ENCODE peak calls at places on chromosomes 4 and X, in five cellular contexts. W, S, D, R and A are unnamed samples.

GRCh38 chrX:137573356-137574101 is 7.6 kb downstream of the ZIC3 start:
- DNase-seq in W (no peak), D (no peak), S (no peak), R (peak), A (no peak)

GRCh38 chr4:153651041-153651960 is 32.8 kb upstream of the TLR2 start:
- DNase-seq in R (no peak), W (peak), S (peak), D (peak), A (peak)

GRCh38 chr4:156290811-156291210 is 337.1 kb upstream of the CTSO start:
- DNase-seq in R (no peak), S (no peak), W (no peak), D (no peak), A (no peak)

GRCh38 chr4:90084277-90084966 is 42.8 kb upstream of the CCSER1 start:
- DNase-seq in W (no peak), D (no peak), S (no peak), R (no peak), A (no peak)

GRCh38 chrX:103584606-103585005 is 709 bp upstream of the TCEAL4 start:
- DNase-seq in S (no peak), D (no peak), W (no peak), R (peak), A (no peak)

GRCh38 chr4:17924189-17924588 is 97.4 kb downstream of the LCORL start:
- DNase-seq in W (no peak), D (no peak), S (no peak), R (no peak), A (no peak)

GRCh38 chrX:3717742-3718420 is 4.4 kb upstream of the PRKX start:
- DNase-seq in W (no peak), D (no peak), S (no peak), R (no peak), A (no peak)

GRCh38 chr4:58749206-58749605 is 1639.0 kb upstream of the IGFBP7 start:
- DNase-seq in D (no peak), W (no peak), S (no peak), R (no peak), A (no peak)

GRCh38 chr4:4614925-4615678 is 73.3 kb upstream of the STX18 start:
- DNase-seq in R (no peak), W (no peak), S (no peak), D (no peak), A (no peak)

GRCh38 chr4:105845559-105845958 is 49.7 kb upstream of the NPNT start:
- DNase-seq in R (peak), D (no peak), W (no peak), S (no peak), A (no peak)

GRCh38 chrX:314781-315595 is 3.6 kb downstream of the GTPBP6 start:
- DNase-seq in D (no peak), S (peak), W (peak), R (no peak), A (no peak)

GRCh38 chrX:72245461-72246089 is 6.7 kb upstream of the ERCC6L start:
- DNase-seq in S (peak), R (peak), D (peak), W (no peak), A (peak)

GRCh38 chr4:2786152-2786671 is 6.7 kb upstream of the SH3BP2 start:
- DNase-seq in D (no peak), R (no peak), W (peak), S (peak), A (peak)

GRCh38 chr4:65023877-65024670 is 614.8 kb upstream of the TECRL start:
- DNase-seq in S (no peak), W (no peak), D (no peak), R (no peak), A (no peak)

GRCh38 chr4:92234393-92235176 is 69.2 kb upstream of the GRID2 start:
- DNase-seq in D (no peak), S (no peak), R (no peak), W (no peak), A (no peak)

GRCh38 chr4:154577324-154577723 is 13.2 kb downstream of the FGA start:
- DNase-seq in W (no peak), R (no peak), S (no peak), D (no peak), A (no peak)

GRCh38 chr4:20251796-20252655 is at the start of gene SLIT2:
- DNase-seq in S (peak), W (peak), R (peak), D (peak), A (no peak)

GRCh38 chrX:54178100-54178940 is 4.7 kb downstream of the FAM120C start:
- DNase-seq in R (no peak), W (no peak), S (no peak), D (no peak), A (no peak)

GRCh38 chr4:98663226-98664006 is 5.0 kb upstream of the TSPAN5 start:
- DNase-seq in D (no peak), W (peak), R (no peak), S (peak), A (peak)
- H3K27ac ChIP-seq in D (peak), W (peak), R (no peak), S (no peak), A (peak)

GRCh38 chr4:124415206-124415605 is 297.3 kb downstream of the ANKRD50 start:
- DNase-seq in R (no peak), S (no peak), W (no peak), D (no peak), A (no peak)
- H3K27ac ChIP-seq in R (no peak), S (peak), W (no peak), D (no peak), A (no peak)

GRCh38 chrX:50594788-50595187 is 124.2 kb upstream of the DGKK start:
- DNase-seq in R (peak), S (no peak), D (no peak), W (no peak), A (no peak)
- H3K27ac ChIP-seq in R (no peak), S (no peak), D (no peak), W (no peak), A (no peak)

GRCh38 chr4:141905751-141906150 is 269.4 kb downstream of the IL15 start:
- DNase-seq in S (no peak), D (no peak), W (no peak), R (no peak), A (no peak)
- H3K27ac ChIP-seq in S (no peak), D (no peak), W (no peak), R (no peak), A (no peak)

DNA sequence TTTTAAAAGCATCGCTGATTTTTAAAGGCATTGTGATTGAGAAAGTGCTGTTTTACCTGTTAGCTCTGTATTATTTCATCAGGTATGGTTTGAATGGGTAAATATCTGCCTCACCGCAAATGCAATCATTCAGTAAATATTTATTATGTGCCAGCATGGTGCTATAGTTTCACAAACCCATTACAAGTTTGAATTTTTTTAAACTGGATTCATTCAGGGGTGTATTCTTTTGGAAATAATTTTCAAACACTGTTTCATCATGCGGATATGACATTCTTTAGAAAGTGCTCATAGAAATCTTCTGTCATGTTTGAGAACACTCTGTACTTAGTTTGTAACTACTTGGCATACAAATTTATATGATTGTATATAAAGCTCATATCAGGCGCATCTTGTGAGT is 37.2 kb downstream of the LIMCH1 start:
- DNase-seq in D (no peak), W (no peak), R (no peak), S (no peak), A (no peak)
- H3K27ac ChIP-seq in D (no peak), W (no peak), R (no peak), S (peak), A (no peak)

DNA sequence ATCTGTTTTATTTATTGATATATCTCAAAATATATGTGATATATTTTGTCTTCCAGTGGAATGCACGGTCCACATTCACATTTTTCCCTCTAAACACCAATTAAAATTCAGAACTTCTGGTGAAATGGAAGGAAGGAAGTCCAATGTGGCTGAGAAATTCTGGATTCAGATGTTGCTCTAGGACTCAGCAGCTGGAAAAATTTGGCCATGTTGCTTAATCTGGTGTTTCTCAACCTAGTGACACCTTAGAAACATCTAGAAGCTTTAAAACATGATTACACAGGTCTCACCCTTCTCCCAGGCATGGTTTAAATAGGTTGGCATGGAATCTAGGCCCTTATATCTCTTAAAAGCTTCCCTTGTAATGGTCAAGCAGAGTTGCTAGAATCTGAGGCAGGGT is 28.5 kb upstream of the ARHGAP24 start:
- DNase-seq in R (no peak), D (no peak), S (no peak), W (no peak), A (no peak)
- H3K27ac ChIP-seq in R (no peak), D (no peak), S (no peak), W (no peak), A (no peak)

GRCh38 chr4:82677327-82677726 is 115.5 kb upstream of the TMEM150C start:
- DNase-seq in S (no peak), R (no peak), W (no peak), D (no peak), A (no peak)
- H3K27ac ChIP-seq in S (no peak), R (no peak), W (no peak), D (no peak), A (no peak)